ENCODE peak calls at places on chromosomes 3 and 15, in six cellular contexts. Y is lung, W is kidney tubule cell, X is GM23248, Q is H7, U is NCI-H1105. K is an unnamed sample.

GRCh38 chr3:19881036-19881435 is 53.0 kb downstream of the EFHB start:
- DNase-seq in Q (peak), X (no peak), Y (no peak), U (no peak), W (peak), K (no peak)

GRCh38 chr3:49781415-49782199 is 4.7 kb downstream of the IP6K1 start:
- DNase-seq in U (no peak), Q (no peak), Y (no peak), X (no peak), W (no peak), K (no peak)

GRCh38 chr15:73264881-73265280 is 103.9 kb downstream of the HCN4 start:
- DNase-seq in U (no peak), Y (no peak), X (no peak), Q (no peak), W (no peak), K (no peak)

GRCh38 chr3:70249509-70250160 is 62.8 kb downstream of the MDFIC2 start:
- DNase-seq in X (peak), Q (no peak), W (peak), U (no peak), Y (no peak), K (no peak)

GRCh38 chr15:57947781-57948180 is 117.7 kb downstream of the ALDH1A2 start:
- DNase-seq in U (no peak), X (peak), Y (no peak), Q (peak), W (no peak), K (no peak)

GRCh38 chr3:193439423-193439822 is 60.9 kb upstream of the ATP13A5 start:
- DNase-seq in U (no peak), W (no peak), Q (no peak), X (no peak), Y (no peak), K (no peak)

GRCh38 chr15:45660231-45660979 is 25.6 kb downstream of the SQOR start:
- DNase-seq in Y (no peak), W (peak), X (no peak), Q (peak), U (no peak), K (no peak)

GRCh38 chr3:128804017-128804816 is 75.2 kb upstream of the ACAD9 start:
- DNase-seq in X (peak), Q (peak), W (peak), Y (no peak), U (no peak), K (no peak)

GRCh38 chr3:72818092-72818721 is 30.0 kb downstream of the SHQ1 start:
- DNase-seq in X (peak), Y (no peak), Q (peak), W (peak), U (no peak), K (no peak)

K was measured in keratinocyte.